ENCODE peak calls at places on chromosomes 3 and 15, in ten cellular contexts. One of them, this sample, is unnamed.

GRCh38 chr15:45664451-45664850 is 29.6 kb downstream of the SQOR start:
- DNase-seq in lower lobe of right lung: no peak
- DNase-seq in nephron progenitor cell: no peak
- DNase-seq in CD8-positive, alpha-beta T cell: no peak
- DNase-seq in heart right ventricle: no peak
- DNase-seq in tibial nerve: no peak
- DNase-seq in WTC11: no peak
- DNase-seq in HFF-Myc: no peak
- DNase-seq in OCI-LY7: no peak
- DNase-seq in choroid plexus epithelial cell: peak; percentile 72
- DNase-seq in this sample: no peak

GRCh38 chr3:30199096-30199734 is 407.2 kb upstream of the TGFBR2 start:
- DNase-seq in nephron progenitor cell: peak; percentile 81
- DNase-seq in heart right ventricle: peak; percentile 81
- DNase-seq in OCI-LY7: peak; percentile 64
- DNase-seq in choroid plexus epithelial cell: peak; percentile 75
- DNase-seq in lower lobe of right lung: peak; percentile 77
- DNase-seq in WTC11: peak; percentile 62
- DNase-seq in HFF-Myc: peak; percentile 45
- DNase-seq in tibial nerve: peak; percentile 90
- DNase-seq in CD8-positive, alpha-beta T cell: peak; percentile 64
- DNase-seq in this sample: peak; percentile 57

GRCh38 chr3:123039178-123039577 is 11.6 kb upstream of the SEMA5B start:
- DNase-seq in choroid plexus epithelial cell: no peak
- DNase-seq in CD8-positive, alpha-beta T cell: no peak
- DNase-seq in lower lobe of right lung: no peak
- DNase-seq in heart right ventricle: no peak
- DNase-seq in WTC11: no peak
- DNase-seq in tibial nerve: no peak
- DNase-seq in nephron progenitor cell: no peak
- DNase-seq in HFF-Myc: no peak
- DNase-seq in OCI-LY7: no peak
- DNase-seq in this sample: no peak

GRCh38 chr3:54042259-54042823 is 80.0 kb upstream of the CACNA2D3 start:
- DNase-seq in HFF-Myc: no peak
- DNase-seq in OCI-LY7: no peak
- DNase-seq in WTC11: no peak
- DNase-seq in choroid plexus epithelial cell: no peak
- DNase-seq in tibial nerve: no peak
- DNase-seq in nephron progenitor cell: no peak
- DNase-seq in heart right ventricle: no peak
- DNase-seq in lower lobe of right lung: no peak
- DNase-seq in CD8-positive, alpha-beta T cell: no peak
- DNase-seq in this sample: no peak

GRCh38 chr3:138960417-138960852 is 13.4 kb downstream of the FOXL2NB start:
- DNase-seq in OCI-LY7: no peak
- DNase-seq in tibial nerve: no peak
- DNase-seq in choroid plexus epithelial cell: no peak
- DNase-seq in heart right ventricle: no peak
- DNase-seq in lower lobe of right lung: no peak
- DNase-seq in WTC11: no peak
- DNase-seq in CD8-positive, alpha-beta T cell: no peak
- DNase-seq in HFF-Myc: no peak
- DNase-seq in nephron progenitor cell: no peak
- DNase-seq in this sample: no peak

GRCh38 chr3:191959876-191960418 is 499.0 kb downstream of the PYDC2 start:
- DNase-seq in CD8-positive, alpha-beta T cell: no peak
- DNase-seq in heart right ventricle: no peak
- DNase-seq in lower lobe of right lung: no peak
- DNase-seq in tibial nerve: no peak
- DNase-seq in HFF-Myc: no peak
- DNase-seq in choroid plexus epithelial cell: no peak
- DNase-seq in WTC11: no peak
- DNase-seq in OCI-LY7: no peak
- DNase-seq in nephron progenitor cell: no peak
- DNase-seq in this sample: no peak

GRCh38 chr3:65828706-65829105 is 210.0 kb downstream of the MAGI1 start:
- DNase-seq in CD8-positive, alpha-beta T cell: no peak
- DNase-seq in tibial nerve: no peak
- DNase-seq in OCI-LY7: no peak
- DNase-seq in nephron progenitor cell: no peak
- DNase-seq in WTC11: no peak
- DNase-seq in choroid plexus epithelial cell: peak; percentile 23
- DNase-seq in HFF-Myc: no peak
- DNase-seq in lower lobe of right lung: no peak
- DNase-seq in heart right ventricle: no peak
- DNase-seq in this sample: no peak

GRCh38 chr15:64150236-64150578 is 1.3 kb upstream of the SNX22 start:
- DNase-seq in lower lobe of right lung: no peak
- DNase-seq in HFF-Myc: no peak
- DNase-seq in nephron progenitor cell: no peak
- DNase-seq in tibial nerve: no peak
- DNase-seq in choroid plexus epithelial cell: no peak
- DNase-seq in CD8-positive, alpha-beta T cell: no peak
- DNase-seq in OCI-LY7: no peak
- DNase-seq in WTC11: no peak
- DNase-seq in heart right ventricle: no peak
- DNase-seq in this sample: peak; percentile 41

GRCh38 chr15:34933432-34933975 is 36.0 kb downstream of the AQR start:
- DNase-seq in HFF-Myc: no peak
- DNase-seq in WTC11: no peak
- DNase-seq in tibial nerve: no peak
- DNase-seq in lower lobe of right lung: no peak
- DNase-seq in choroid plexus epithelial cell: no peak
- DNase-seq in CD8-positive, alpha-beta T cell: no peak
- DNase-seq in OCI-LY7: no peak
- DNase-seq in heart right ventricle: no peak
- DNase-seq in nephron progenitor cell: no peak
- DNase-seq in this sample: no peak

GRCh38 chr3:72171946-72172345 is 387.0 kb upstream of the PROK2 start:
- DNase-seq in WTC11: no peak
- DNase-seq in nephron progenitor cell: no peak
- DNase-seq in OCI-LY7: no peak
- DNase-seq in tibial nerve: peak; percentile 49
- DNase-seq in CD8-positive, alpha-beta T cell: no peak
- DNase-seq in lower lobe of right lung: no peak
- DNase-seq in heart right ventricle: peak; percentile 40
- DNase-seq in choroid plexus epithelial cell: no peak
- DNase-seq in HFF-Myc: no peak
- DNase-seq in this sample: no peak

GRCh38 chr3:11367116-11367781 is 95.1 kb downstream of the ATG7 start:
- DNase-seq in tibial nerve: peak; percentile 48
- DNase-seq in HFF-Myc: no peak
- DNase-seq in WTC11: no peak
- DNase-seq in nephron progenitor cell: no peak
- DNase-seq in heart right ventricle: peak; percentile 36
- DNase-seq in OCI-LY7: no peak
- DNase-seq in lower lobe of right lung: no peak
- DNase-seq in choroid plexus epithelial cell: peak; percentile 89
- DNase-seq in CD8-positive, alpha-beta T cell: no peak
- DNase-seq in this sample: no peak

GRCh38 chr3:64438837-64439236 is 213.6 kb upstream of the PRICKLE2 start:
- DNase-seq in lower lobe of right lung: no peak
- DNase-seq in nephron progenitor cell: peak; percentile 11
- DNase-seq in tibial nerve: no peak
- DNase-seq in heart right ventricle: no peak
- DNase-seq in choroid plexus epithelial cell: no peak
- DNase-seq in OCI-LY7: no peak
- DNase-seq in CD8-positive, alpha-beta T cell: no peak
- DNase-seq in HFF-Myc: no peak
- DNase-seq in WTC11: no peak
- DNase-seq in this sample: no peak

GRCh38 chr3:46479696-46480095 is 15.0 kb upstream of the LTF start:
- DNase-seq in OCI-LY7: no peak
- DNase-seq in choroid plexus epithelial cell: no peak
- DNase-seq in lower lobe of right lung: no peak
- DNase-seq in nephron progenitor cell: no peak
- DNase-seq in tibial nerve: no peak
- DNase-seq in heart right ventricle: no peak
- DNase-seq in WTC11: no peak
- DNase-seq in CD8-positive, alpha-beta T cell: no peak
- DNase-seq in HFF-Myc: no peak
- DNase-seq in this sample: no peak

GRCh38 chr3:19029837-19030835 is 118.2 kb upstream of the KCNH8 start:
- DNase-seq in OCI-LY7: peak; percentile 13
- DNase-seq in choroid plexus epithelial cell: no peak
- DNase-seq in lower lobe of right lung: no peak
- DNase-seq in heart right ventricle: no peak
- DNase-seq in CD8-positive, alpha-beta T cell: no peak
- DNase-seq in WTC11: peak; percentile 21
- DNase-seq in nephron progenitor cell: no peak
- DNase-seq in HFF-Myc: no peak
- DNase-seq in tibial nerve: no peak
- DNase-seq in this sample: no peak

DNA sequence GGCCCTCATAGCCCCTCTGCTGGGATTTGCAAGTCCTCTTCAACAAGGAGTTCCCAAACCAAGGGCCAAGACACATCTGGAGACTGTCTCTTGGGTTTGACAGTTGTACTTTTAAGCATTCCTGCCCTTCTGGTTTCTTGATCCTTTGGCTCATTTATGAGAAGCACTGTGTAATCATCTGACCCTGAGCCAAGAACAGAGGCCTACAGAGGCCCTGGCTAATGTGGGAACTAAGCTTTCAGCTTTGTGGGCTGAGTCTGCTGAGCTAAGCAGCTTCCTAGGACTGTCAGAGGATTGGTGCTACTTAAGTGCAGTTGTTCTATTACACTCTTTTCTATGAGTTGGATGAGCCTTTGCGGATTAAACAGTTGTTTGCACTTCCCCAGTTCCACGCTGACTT is 178.3 kb downstream of the KBTBD8 start:
- DNase-seq in OCI-LY7: no peak
- DNase-seq in choroid plexus epithelial cell: no peak
- DNase-seq in heart right ventricle: no peak
- DNase-seq in WTC11: no peak
- DNase-seq in HFF-Myc: no peak
- DNase-seq in lower lobe of right lung: no peak
- DNase-seq in CD8-positive, alpha-beta T cell: no peak
- DNase-seq in tibial nerve: peak; percentile 6
- DNase-seq in nephron progenitor cell: no peak
- DNase-seq in this sample: no peak
- TF ChIP-seq CTCF in OCI-LY7: no peak
- TF ChIP-seq CTCF in choroid plexus epithelial cell: no peak
- TF ChIP-seq CTCF in heart right ventricle: no peak
- TF ChIP-seq CTCF in WTC11: no peak
- TF ChIP-seq CTCF in HFF-Myc: no peak
- TF ChIP-seq CTCF in lower lobe of right lung: no peak
- TF ChIP-seq CTCF in CD8-positive, alpha-beta T cell: no peak
- TF ChIP-seq CTCF in tibial nerve: no peak
- TF ChIP-seq CTCF in nephron progenitor cell: no peak
- TF ChIP-seq CTCF in this sample: no peak

GRCh38 chr3:170356596-170357175 is 829 bp upstream of the SKIL start:
- DNase-seq in tibial nerve: peak; percentile 68
- DNase-seq in nephron progenitor cell: peak; percentile 86
- DNase-seq in choroid plexus epithelial cell: no peak
- DNase-seq in heart right ventricle: peak; percentile 91
- DNase-seq in HFF-Myc: no peak
- DNase-seq in lower lobe of right lung: peak; percentile 89
- DNase-seq in CD8-positive, alpha-beta T cell: peak; percentile 60
- DNase-seq in WTC11: peak; percentile 82
- DNase-seq in OCI-LY7: peak; percentile 85
- DNase-seq in this sample: peak; percentile 72

GRCh38 chr3:170357920-170358854 is 672 bp downstream of the SKIL start:
- DNase-seq in HFF-Myc: no peak
- DNase-seq in choroid plexus epithelial cell: peak; percentile 75
- DNase-seq in CD8-positive, alpha-beta T cell: peak; percentile 85
- DNase-seq in tibial nerve: peak; percentile 76
- DNase-seq in nephron progenitor cell: peak; percentile 84
- DNase-seq in lower lobe of right lung: peak; percentile 92
- DNase-seq in heart right ventricle: peak; percentile 89
- DNase-seq in WTC11: peak; percentile 73
- DNase-seq in OCI-LY7: peak; percentile 80
- DNase-seq in this sample: peak; percentile 88

GRCh38 chr3:170355738-170356595 is 1.5 kb upstream of the SKIL start:
- DNase-seq in WTC11: peak; percentile 28
- DNase-seq in OCI-LY7: peak; percentile 72
- DNase-seq in heart right ventricle: peak; percentile 71
- DNase-seq in CD8-positive, alpha-beta T cell: no peak
- DNase-seq in lower lobe of right lung: peak; percentile 63
- DNase-seq in HFF-Myc: no peak
- DNase-seq in tibial nerve: peak; percentile 40
- DNase-seq in nephron progenitor cell: peak; percentile 39
- DNase-seq in choroid plexus epithelial cell: peak; percentile 80
- DNase-seq in this sample: peak; percentile 61

GRCh38 chr3:170359178-170359704 is 1.7 kb downstream of the SKIL start:
- DNase-seq in nephron progenitor cell: peak; percentile 7
- DNase-seq in CD8-positive, alpha-beta T cell: no peak
- DNase-seq in tibial nerve: no peak
- DNase-seq in lower lobe of right lung: no peak
- DNase-seq in WTC11: no peak
- DNase-seq in OCI-LY7: no peak
- DNase-seq in HFF-Myc: no peak
- DNase-seq in heart right ventricle: no peak
- DNase-seq in choroid plexus epithelial cell: no peak
- DNase-seq in this sample: no peak

GRCh38 chr3:170357176-170357919 is at the start of gene SKIL:
- DNase-seq in WTC11: peak; percentile 96
- DNase-seq in lower lobe of right lung: peak; percentile 99
- DNase-seq in heart right ventricle: peak; percentile 97
- DNase-seq in CD8-positive, alpha-beta T cell: peak; percentile 99
- DNase-seq in nephron progenitor cell: peak; percentile 97
- DNase-seq in tibial nerve: peak; percentile 98
- DNase-seq in OCI-LY7: peak; percentile 97
- DNase-seq in HFF-Myc: peak; percentile 61
- DNase-seq in choroid plexus epithelial cell: peak; percentile 98
- DNase-seq in this sample: peak; percentile 99
- TF ChIP-seq CTCF in WTC11: no peak
- TF ChIP-seq CTCF in lower lobe of right lung: no peak
- TF ChIP-seq CTCF in heart right ventricle: no peak
- TF ChIP-seq CTCF in CD8-positive, alpha-beta T cell: no peak
- TF ChIP-seq CTCF in nephron progenitor cell: no peak
- TF ChIP-seq CTCF in tibial nerve: no peak
- TF ChIP-seq CTCF in OCI-LY7: no peak
- TF ChIP-seq CTCF in HFF-Myc: no peak
- TF ChIP-seq CTCF in choroid plexus epithelial cell: no peak
- TF ChIP-seq CTCF in this sample: no peak

DNA sequence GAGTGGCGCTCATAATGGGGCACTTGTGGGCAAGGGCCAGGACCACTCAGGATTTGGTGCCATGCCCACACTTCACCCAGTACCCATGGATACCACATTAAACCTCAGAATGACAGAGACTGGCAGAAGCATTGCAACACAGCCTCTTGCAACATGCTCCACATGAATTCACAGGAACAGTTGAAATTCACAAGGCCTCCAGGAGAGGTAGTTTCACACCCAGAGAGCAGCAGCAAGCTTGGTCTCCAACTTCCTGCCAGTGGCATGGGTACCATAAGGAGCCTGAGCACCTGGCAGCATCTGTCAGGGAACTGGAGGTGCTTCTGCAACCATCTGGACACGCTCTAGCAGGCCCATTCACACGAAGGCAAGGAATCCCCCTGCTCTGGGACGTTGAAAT is 101.0 kb downstream of the OSBPL10 start:
- DNase-seq in CD8-positive, alpha-beta T cell: no peak
- DNase-seq in nephron progenitor cell: no peak
- DNase-seq in OCI-LY7: peak; percentile 89
- DNase-seq in HFF-Myc: no peak
- DNase-seq in WTC11: no peak
- DNase-seq in heart right ventricle: no peak
- DNase-seq in lower lobe of right lung: peak; percentile 70
- DNase-seq in tibial nerve: peak; percentile 22
- DNase-seq in choroid plexus epithelial cell: peak; percentile 46
- DNase-seq in this sample: no peak
- TF ChIP-seq CTCF in CD8-positive, alpha-beta T cell: no peak
- TF ChIP-seq CTCF in nephron progenitor cell: no peak
- TF ChIP-seq CTCF in OCI-LY7: peak; percentile 47
- TF ChIP-seq CTCF in HFF-Myc: no peak
- TF ChIP-seq CTCF in WTC11: no peak
- TF ChIP-seq CTCF in heart right ventricle: no peak
- TF ChIP-seq CTCF in lower lobe of right lung: peak; percentile 29
- TF ChIP-seq CTCF in tibial nerve: no peak
- TF ChIP-seq CTCF in choroid plexus epithelial cell: peak; percentile 24
- TF ChIP-seq CTCF in this sample: no peak

GRCh38 chr3:38001456-38002081 is 11.0 kb downstream of the VILL start:
- DNase-seq in CD8-positive, alpha-beta T cell: no peak
- DNase-seq in OCI-LY7: no peak
- DNase-seq in tibial nerve: no peak
- DNase-seq in WTC11: peak; percentile 62
- DNase-seq in nephron progenitor cell: peak; percentile 19
- DNase-seq in choroid plexus epithelial cell: no peak
- DNase-seq in HFF-Myc: no peak
- DNase-seq in heart right ventricle: no peak
- DNase-seq in lower lobe of right lung: no peak
- DNase-seq in this sample: peak; percentile 43
- TF ChIP-seq CTCF in CD8-positive, alpha-beta T cell: no peak
- TF ChIP-seq CTCF in OCI-LY7: peak; percentile 46
- TF ChIP-seq CTCF in tibial nerve: no peak
- TF ChIP-seq CTCF in WTC11: peak; percentile 10
- TF ChIP-seq CTCF in nephron progenitor cell: peak; percentile 26
- TF ChIP-seq CTCF in choroid plexus epithelial cell: peak; percentile 17
- TF ChIP-seq CTCF in HFF-Myc: peak; percentile 21
- TF ChIP-seq CTCF in heart right ventricle: no peak
- TF ChIP-seq CTCF in lower lobe of right lung: peak; percentile 8
- TF ChIP-seq CTCF in this sample: no peak

This sample was measured in CD14-positive monocyte.